ENCODE peak calls at places on chromosomes 6 and 20, in ten cellular contexts. H is EH, N is A172, Z is AG08396, M is neural crest cell, Q is NCI-H146, W is NCI-H510A treated with DMSO at 0.1 percent for 48 hours, X is DMS153, V is GM13977, I is fibroblast of the conjunctiva. G is an unnamed sample.

GRCh38 chr20:41336711-41337492 is 3.7 kb upstream of the LPIN3 start:
- DNase-seq in Q (no peak), V (no peak), N (no peak), Z (no peak), X (no peak), H (no peak), M (no peak), I (no peak), W (no peak), G (no peak)

GRCh38 chr20:53304146-53304545 is 289.5 kb downstream of the ZNF217 start:
- DNase-seq in X (no peak), V (no peak), Z (no peak), Q (no peak), I (no peak), W (no peak), H (no peak), M (no peak), N (no peak), G (no peak)

GRCh38 chr6:169913096-169913615 is 161.7 kb downstream of the ERMARD start:
- DNase-seq in X (no peak), V (no peak), H (no peak), Z (no peak), I (no peak), Q (no peak), W (no peak), M (no peak), N (no peak), G (no peak)

GRCh38 chr20:19231359-19232035 is 19.1 kb downstream of the SLC24A3 start:
- DNase-seq in I (no peak), W (no peak), X (no peak), M (no peak), Z (no peak), N (no peak), H (no peak), Q (no peak), V (no peak), G (no peak)

GRCh38 chr6:95099410-95099809 is 477.9 kb upstream of the MANEA start:
- DNase-seq in X (no peak), W (no peak), Q (no peak), I (no peak), V (no peak), Z (no peak), H (no peak), N (no peak), M (no peak), G (no peak)

GRCh38 chr20:57757767-57758166 is 48.0 kb upstream of the PMEPA1 start:
- DNase-seq in X (no peak), M (no peak), W (no peak), Z (no peak), V (no peak), H (no peak), Q (no peak), I (no peak), N (no peak), G (no peak)

GRCh38 chr6:5128351-5128750 is 43.2 kb downstream of the PPP1R3G start:
- DNase-seq in W (no peak), I (no peak), M (no peak), H (no peak), X (no peak), Q (no peak), Z (no peak), N (no peak), V (no peak), G (no peak)

GRCh38 chr20:47271216-47271615 is 85.3 kb downstream of the ZMYND8 start:
- DNase-seq in N (no peak), W (no peak), H (no peak), Z (no peak), Q (no peak), X (no peak), V (no peak), I (no peak), M (no peak), G (no peak)

GRCh38 chr20:62230276-62230675 is 8.0 kb upstream of the OSBPL2 start:
- DNase-seq in I (no peak), X (no peak), H (no peak), W (no peak), Q (no peak), V (no peak), Z (no peak), M (no peak), N (no peak), G (no peak)

GRCh38 chr20:40703981-40704530 is 15.0 kb upstream of the MAFB start:
- DNase-seq in M (no peak), Q (no peak), X (peak), V (no peak), I (no peak), Z (no peak), W (peak), H (no peak), N (no peak), G (no peak)